ENCODE peak calls at places on chromosomes 16 and 17, in four cellular contexts. One of them, this sample, is unnamed.

GRCh38 chr16:88714420-88715302 is 8.4 kb downstream of the CTU2 start:
- DNase-seq in cardiac muscle cell: no peak
- DNase-seq in left ventricle myocardium inferior: no peak
- DNase-seq in PC-9: no peak
- DNase-seq in this sample: no peak

GRCh38 chr16:74035816-74036215 is 260.8 kb upstream of the PSMD7 start:
- DNase-seq in cardiac muscle cell: peak
- DNase-seq in left ventricle myocardium inferior: no peak
- DNase-seq in PC-9: no peak
- DNase-seq in this sample: no peak

GRCh38 chr17:77718669-77718961 is 239.9 kb upstream of the TNRC6C start:
- DNase-seq in cardiac muscle cell: no peak
- DNase-seq in left ventricle myocardium inferior: no peak
- DNase-seq in PC-9: no peak
- DNase-seq in this sample: no peak

GRCh38 chr16:26598061-26598460 is 468.7 kb upstream of the C16orf82 start:
- DNase-seq in cardiac muscle cell: no peak
- DNase-seq in left ventricle myocardium inferior: no peak
- DNase-seq in PC-9: no peak
- DNase-seq in this sample: no peak

GRCh38 chr16:23837553-23838308 is 1.9 kb downstream of the PRKCB start:
- DNase-seq in cardiac muscle cell: no peak
- DNase-seq in left ventricle myocardium inferior: no peak
- DNase-seq in PC-9: no peak
- DNase-seq in this sample: no peak

GRCh38 chr17:57343717-57344116 is 87.4 kb downstream of the MSI2 start:
- DNase-seq in cardiac muscle cell: no peak
- DNase-seq in left ventricle myocardium inferior: no peak
- DNase-seq in PC-9: no peak
- DNase-seq in this sample: no peak

GRCh38 chr17:14301279-14301760 is 439 bp downstream of the HS3ST3B1 start:
- DNase-seq in cardiac muscle cell: no peak
- DNase-seq in left ventricle myocardium inferior: peak
- DNase-seq in PC-9: no peak
- DNase-seq in this sample: no peak

GRCh38 chr16:57480127-57480753 is 6.1 kb downstream of the DOK4 start:
- DNase-seq in cardiac muscle cell: peak
- DNase-seq in left ventricle myocardium inferior: peak
- DNase-seq in PC-9: peak
- DNase-seq in this sample: peak

GRCh38 chr17:75406222-75406615 is 741 bp upstream of the GRB2 start:
- DNase-seq in cardiac muscle cell: peak
- DNase-seq in left ventricle myocardium inferior: no peak
- DNase-seq in PC-9: no peak
- DNase-seq in this sample: no peak

GRCh38 chr17:30091771-30092170 is 24.8 kb upstream of the NSRP1 start:
- DNase-seq in cardiac muscle cell: peak
- DNase-seq in left ventricle myocardium inferior: no peak
- DNase-seq in PC-9: no peak
- DNase-seq in this sample: no peak

GRCh38 chr17:74118504-74118903 is 85.0 kb upstream of the RPL38 start:
- DNase-seq in cardiac muscle cell: peak
- DNase-seq in left ventricle myocardium inferior: no peak
- DNase-seq in PC-9: no peak
- DNase-seq in this sample: no peak

GRCh38 chr16:75244844-75245758 is 6.3 kb downstream of the BCAR1 start:
- DNase-seq in cardiac muscle cell: peak
- DNase-seq in left ventricle myocardium inferior: peak
- DNase-seq in PC-9: peak
- DNase-seq in this sample: peak

GRCh38 chr17:31580331-31581021 is 189.0 kb downstream of the RAB11FIP4 start:
- DNase-seq in cardiac muscle cell: peak
- DNase-seq in left ventricle myocardium inferior: no peak
- DNase-seq in PC-9: no peak
- DNase-seq in this sample: peak

GRCh38 chr17:81004336-81005015 is 12.8 kb downstream of the CHMP6 start:
- DNase-seq in cardiac muscle cell: no peak
- DNase-seq in left ventricle myocardium inferior: no peak
- DNase-seq in PC-9: no peak
- DNase-seq in this sample: peak

GRCh38 chr16:2196162-2196980 is at the start of gene CASKIN1:
- DNase-seq in cardiac muscle cell: peak
- DNase-seq in left ventricle myocardium inferior: no peak
- DNase-seq in PC-9: no peak
- DNase-seq in this sample: no peak

GRCh38 chr17:65290616-65291015 is 153.4 kb downstream of the RGS9 start:
- DNase-seq in cardiac muscle cell: no peak
- DNase-seq in left ventricle myocardium inferior: no peak
- DNase-seq in PC-9: no peak
- DNase-seq in this sample: no peak

GRCh38 chr17:56752263-56752662 is 81.5 kb downstream of the C17orf67 start:
- DNase-seq in cardiac muscle cell: no peak
- DNase-seq in left ventricle myocardium inferior: no peak
- DNase-seq in PC-9: no peak
- DNase-seq in this sample: no peak

GRCh38 chr17:56681561-56682266 is 88.2 kb downstream of the NOG start:
- DNase-seq in cardiac muscle cell: peak
- DNase-seq in left ventricle myocardium inferior: no peak
- DNase-seq in PC-9: peak
- DNase-seq in this sample: no peak

GRCh38 chr16:85004587-85005205 is 6.6 kb downstream of the ZDHHC7 start:
- DNase-seq in cardiac muscle cell: peak
- DNase-seq in left ventricle myocardium inferior: no peak
- DNase-seq in PC-9: peak
- DNase-seq in this sample: peak

GRCh38 chr16:16120044-16120381 is 103.3 kb downstream of the ABCC6 start:
- DNase-seq in cardiac muscle cell: no peak
- DNase-seq in left ventricle myocardium inferior: no peak
- DNase-seq in PC-9: no peak
- DNase-seq in this sample: no peak

GRCh38 chr16:77433146-77433545 is 1.7 kb downstream of the ADAMTS18 start:
- DNase-seq in cardiac muscle cell: no peak
- DNase-seq in left ventricle myocardium inferior: no peak
- DNase-seq in PC-9: no peak
- DNase-seq in this sample: no peak

GRCh38 chr17:28398280-28398981 is 7.6 kb downstream of the SLC46A1 start:
- DNase-seq in cardiac muscle cell: no peak
- DNase-seq in left ventricle myocardium inferior: no peak
- DNase-seq in PC-9: no peak
- DNase-seq in this sample: no peak

GRCh38 chr17:76271669-76272540 is 6.8 kb downstream of the UBALD2 start:
- DNase-seq in cardiac muscle cell: peak
- DNase-seq in left ventricle myocardium inferior: no peak
- DNase-seq in PC-9: no peak
- DNase-seq in this sample: no peak

GRCh38 chr17:8630227-8630801 is at the start of gene MYH10:
- DNase-seq in cardiac muscle cell: no peak
- DNase-seq in left ventricle myocardium inferior: no peak
- DNase-seq in PC-9: no peak
- DNase-seq in this sample: no peak

GRCh38 chr16:71698491-71698890 is 26.0 kb downstream of the PHLPP2 start:
- DNase-seq in cardiac muscle cell: no peak
- DNase-seq in left ventricle myocardium inferior: no peak
- DNase-seq in PC-9: no peak
- DNase-seq in this sample: no peak
- H3K27ac ChIP-seq in cardiac muscle cell: no peak
- H3K27ac ChIP-seq in left ventricle myocardium inferior: no peak
- H3K27ac ChIP-seq in PC-9: no peak
- H3K27ac ChIP-seq in this sample: no peak

GRCh38 chr16:49920397-49920796 is 64.5 kb upstream of the ZNF423 start:
- DNase-seq in cardiac muscle cell: no peak
- DNase-seq in left ventricle myocardium inferior: no peak
- DNase-seq in PC-9: no peak
- DNase-seq in this sample: no peak

GRCh38 chr16:49921106-49921505 is 65.2 kb upstream of the ZNF423 start:
- DNase-seq in cardiac muscle cell: no peak
- DNase-seq in left ventricle myocardium inferior: no peak
- DNase-seq in PC-9: no peak
- DNase-seq in this sample: no peak

GRCh38 chr16:49914697-49915096 is 58.8 kb upstream of the ZNF423 start:
- DNase-seq in cardiac muscle cell: no peak
- DNase-seq in left ventricle myocardium inferior: no peak
- DNase-seq in PC-9: no peak
- DNase-seq in this sample: no peak

GRCh38 chr16:49919327-49919726 is 63.4 kb upstream of the ZNF423 start:
- DNase-seq in cardiac muscle cell: no peak
- DNase-seq in left ventricle myocardium inferior: no peak
- DNase-seq in PC-9: no peak
- DNase-seq in this sample: no peak

GRCh38 chr16:49918257-49918656 is 62.3 kb upstream of the ZNF423 start:
- DNase-seq in cardiac muscle cell: no peak
- DNase-seq in left ventricle myocardium inferior: no peak
- DNase-seq in PC-9: no peak
- DNase-seq in this sample: no peak
- TF ChIP-seq CTCF in cardiac muscle cell: no peak
- TF ChIP-seq CTCF in left ventricle myocardium inferior: no peak
- TF ChIP-seq CTCF in PC-9: no peak
- TF ChIP-seq CTCF in this sample: no peak

GRCh38 chr16:86363057-86363490 is 147.3 kb upstream of the FOXF1 start:
- DNase-seq in cardiac muscle cell: peak
- DNase-seq in left ventricle myocardium inferior: no peak
- DNase-seq in PC-9: no peak
- DNase-seq in this sample: no peak
- H3K27ac ChIP-seq in cardiac muscle cell: peak
- H3K27ac ChIP-seq in left ventricle myocardium inferior: no peak
- H3K27ac ChIP-seq in PC-9: no peak
- H3K27ac ChIP-seq in this sample: no peak

DNA sequence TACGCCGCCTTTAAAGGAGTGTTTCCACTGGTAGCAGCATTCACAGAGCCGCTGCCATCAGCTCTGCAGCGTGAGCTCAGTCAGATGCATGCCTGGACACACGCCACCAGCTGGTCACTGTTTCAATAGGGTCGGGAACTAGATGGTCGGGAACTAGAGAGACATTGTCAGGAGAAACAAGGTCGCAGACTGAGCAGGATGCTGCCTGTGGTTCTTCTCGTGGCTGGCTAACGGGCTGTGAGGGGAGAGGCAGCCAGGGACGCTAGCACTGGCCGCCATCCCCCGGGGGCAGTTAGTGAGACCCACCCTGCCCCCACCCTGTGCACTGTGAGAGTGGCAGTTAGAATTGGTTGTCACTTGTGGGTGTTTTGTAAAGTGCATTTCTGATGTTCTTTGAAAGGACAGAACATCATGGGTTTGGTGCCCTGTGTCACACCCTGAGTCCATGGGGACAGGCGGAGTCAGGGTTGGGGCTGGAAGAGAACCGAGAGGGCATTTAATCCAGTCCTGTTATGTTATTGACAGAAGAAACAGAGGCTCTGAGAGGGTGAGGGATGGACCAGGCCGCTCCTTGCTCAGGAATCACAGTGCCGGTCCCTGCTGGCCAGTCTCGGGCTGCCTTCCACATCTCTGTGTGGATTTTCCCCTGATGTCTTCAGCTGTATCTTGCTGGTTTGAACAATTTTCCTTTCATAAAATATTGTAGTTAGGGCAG is 86.4 kb downstream of the SPECC1 start:
- DNase-seq in cardiac muscle cell: peak
- DNase-seq in left ventricle myocardium inferior: peak
- DNase-seq in PC-9: peak
- DNase-seq in this sample: no peak
- TF ChIP-seq CTCF in cardiac muscle cell: peak
- TF ChIP-seq CTCF in left ventricle myocardium inferior: peak
- TF ChIP-seq CTCF in PC-9: no peak
- TF ChIP-seq CTCF in this sample: no peak

DNA sequence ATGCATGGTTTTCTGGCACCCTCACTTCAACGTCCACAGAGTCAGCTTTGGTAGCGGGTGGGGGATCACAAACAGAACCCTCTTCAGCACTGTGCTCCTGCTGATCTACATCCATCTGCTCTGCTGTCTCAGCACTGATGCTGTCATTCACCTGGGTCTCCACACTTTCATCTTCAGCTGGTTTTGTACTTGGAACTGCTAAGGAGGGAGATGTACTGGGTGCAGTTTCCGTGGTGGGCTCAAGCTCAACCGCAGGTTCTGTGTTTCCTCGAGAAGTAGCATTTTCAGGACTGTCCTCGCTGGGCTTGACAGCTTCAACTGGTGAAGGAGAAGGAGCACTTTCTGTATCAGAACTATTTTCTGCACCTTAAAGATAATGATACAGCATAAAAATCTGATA is 101.8 kb downstream of the TTC19 start:
- DNase-seq in cardiac muscle cell: no peak
- DNase-seq in left ventricle myocardium inferior: no peak
- DNase-seq in PC-9: no peak
- DNase-seq in this sample: no peak
- H3K27ac ChIP-seq in cardiac muscle cell: no peak
- H3K27ac ChIP-seq in left ventricle myocardium inferior: no peak
- H3K27ac ChIP-seq in PC-9: no peak
- H3K27ac ChIP-seq in this sample: no peak

DNA sequence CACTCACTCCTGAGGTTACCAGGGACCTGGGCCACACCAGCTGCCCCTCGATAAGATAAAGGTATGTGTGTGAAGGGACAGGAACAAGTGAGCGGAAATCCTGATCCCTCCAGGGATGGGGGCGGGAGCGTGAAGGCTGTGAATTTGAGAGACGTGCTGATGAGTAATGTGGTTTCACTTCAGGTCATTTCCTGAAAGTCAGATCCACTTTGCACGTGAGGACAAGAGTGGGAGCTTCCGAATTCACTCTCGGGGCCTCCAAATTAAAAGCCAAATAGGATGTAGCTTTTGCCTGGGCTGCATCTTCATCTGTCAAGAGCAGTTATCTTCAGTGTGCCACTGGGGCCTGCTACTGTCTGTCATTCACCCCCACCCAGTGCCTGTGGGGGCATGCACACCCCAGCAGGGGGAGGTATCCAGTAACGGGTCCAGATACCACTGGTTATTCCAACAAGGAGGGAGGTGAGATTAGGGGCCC is 87.4 kb upstream of the LHX1 start:
- DNase-seq in cardiac muscle cell: peak
- DNase-seq in left ventricle myocardium inferior: no peak
- DNase-seq in PC-9: peak
- DNase-seq in this sample: no peak
- TF ChIP-seq CTCF in cardiac muscle cell: peak
- TF ChIP-seq CTCF in left ventricle myocardium inferior: no peak
- TF ChIP-seq CTCF in PC-9: peak
- TF ChIP-seq CTCF in this sample: no peak

GRCh38 chr17:68379692-68380677 is 77.3 kb downstream of the WIPI1 start:
- DNase-seq in cardiac muscle cell: no peak
- DNase-seq in left ventricle myocardium inferior: no peak
- DNase-seq in PC-9: no peak
- DNase-seq in this sample: no peak
- H3K27ac ChIP-seq in cardiac muscle cell: no peak
- H3K27ac ChIP-seq in left ventricle myocardium inferior: peak
- H3K27ac ChIP-seq in PC-9: peak
- H3K27ac ChIP-seq in this sample: peak

DNA sequence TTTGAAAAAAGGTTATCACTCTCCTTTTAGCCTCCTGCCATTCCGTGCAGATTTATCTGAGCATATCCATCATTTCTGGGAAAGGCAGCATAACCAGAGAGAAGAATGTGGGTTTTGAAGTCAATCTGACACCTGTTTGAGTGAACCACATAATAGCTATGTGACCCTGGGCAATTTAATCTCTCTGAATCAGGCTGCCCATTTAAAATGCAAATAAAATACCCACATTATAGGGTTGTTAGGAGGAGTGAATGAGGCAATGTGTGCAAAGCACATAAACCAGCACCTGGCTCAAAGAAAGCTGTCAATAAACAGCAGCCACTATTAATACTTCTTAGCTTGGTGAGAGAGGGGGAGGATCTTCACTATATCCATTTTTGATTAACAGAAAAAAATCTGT is 88.0 kb downstream of the CACNG1 start:
- DNase-seq in cardiac muscle cell: no peak
- DNase-seq in left ventricle myocardium inferior: no peak
- DNase-seq in PC-9: no peak
- DNase-seq in this sample: no peak
- TF ChIP-seq CTCF in cardiac muscle cell: no peak
- TF ChIP-seq CTCF in left ventricle myocardium inferior: no peak
- TF ChIP-seq CTCF in PC-9: no peak
- TF ChIP-seq CTCF in this sample: no peak

This sample was measured in left lung.